ENCODE peak calls at places on chromosomes 6 and 20, in ten cellular contexts. N, Q, C, E, F, T, K, V, X and U are unnamed samples.
A peak's percentile ranks its signal among the peaks of the same experiment; 100 is the strongest.

GRCh38 chr6:154757352-154758095 is 24.3 kb downstream of the SCAF8 start:
- DNase-seq in C (no peak), T (no peak), E (no peak), V (no peak), X (no peak), K (no peak), N (no peak), F (no peak), Q (no peak), U (no peak)

GRCh38 chr20:12171927-12172581 is 254.4 kb downstream of the BTBD3 start:
- DNase-seq in C (no peak), K (no peak), N (no peak), T (peak; percentile 92), Q (no peak), F (no peak), V (no peak), X (no peak), E (no peak), U (peak; percentile 30)

GRCh38 chr20:34971038-34971872 is 15.6 kb downstream of the MYH7B start:
- DNase-seq in C (no peak), E (no peak), X (peak; percentile 48), T (no peak), K (no peak), V (no peak), F (no peak), N (no peak), Q (no peak), U (peak; percentile 28)

GRCh38 chr6:152642578-152643375 is 5.6 kb upstream of the SYNE1 start:
- DNase-seq in C (peak; percentile 73), F (peak; percentile 79), V (no peak), T (peak; percentile 20), X (no peak), E (no peak), N (peak; percentile 27), Q (peak; percentile 51), K (peak; percentile 21), U (peak; percentile 67)

GRCh38 chr6:45946887-45947286 is 68.8 kb downstream of the CLIC5 start:
- DNase-seq in E (no peak), X (no peak), C (no peak), T (peak; percentile 42), V (no peak), Q (no peak), N (no peak), F (no peak), K (no peak), U (no peak)

GRCh38 chr6:37460805-37461204 is 27.8 kb downstream of the CMTR1 start:
- DNase-seq in C (no peak), V (no peak), K (no peak), N (no peak), F (no peak), X (no peak), E (no peak), Q (no peak), T (no peak), U (no peak)

GRCh38 chr6:13924146-13924948 is 405 bp upstream of the RNF182 start:
- DNase-seq in C (peak; percentile 65), V (peak; percentile 16), X (peak; percentile 83), F (peak; percentile 76), N (peak; percentile 87), T (peak; percentile 41), K (no peak), Q (peak; percentile 38), E (no peak), U (peak; percentile 59)

GRCh38 chr6:8589941-8590676 is 154.8 kb upstream of the SLC35B3 start:
- DNase-seq in T (no peak), V (no peak), X (no peak), Q (no peak), E (no peak), C (no peak), K (no peak), F (no peak), N (no peak), U (no peak)

GRCh38 chr6:68760941-68761676 is 126.0 kb downstream of the ADGRB3 start:
- DNase-seq in X (no peak), K (no peak), T (no peak), N (no peak), V (no peak), E (no peak), Q (no peak), C (no peak), F (no peak), U (no peak)

GRCh38 chr6:168860987-168861386 is 392.7 kb downstream of the THBS2 start:
- DNase-seq in E (no peak), T (no peak), K (no peak), C (no peak), Q (no peak), N (no peak), V (no peak), F (no peak), X (no peak), U (no peak)

DNA sequence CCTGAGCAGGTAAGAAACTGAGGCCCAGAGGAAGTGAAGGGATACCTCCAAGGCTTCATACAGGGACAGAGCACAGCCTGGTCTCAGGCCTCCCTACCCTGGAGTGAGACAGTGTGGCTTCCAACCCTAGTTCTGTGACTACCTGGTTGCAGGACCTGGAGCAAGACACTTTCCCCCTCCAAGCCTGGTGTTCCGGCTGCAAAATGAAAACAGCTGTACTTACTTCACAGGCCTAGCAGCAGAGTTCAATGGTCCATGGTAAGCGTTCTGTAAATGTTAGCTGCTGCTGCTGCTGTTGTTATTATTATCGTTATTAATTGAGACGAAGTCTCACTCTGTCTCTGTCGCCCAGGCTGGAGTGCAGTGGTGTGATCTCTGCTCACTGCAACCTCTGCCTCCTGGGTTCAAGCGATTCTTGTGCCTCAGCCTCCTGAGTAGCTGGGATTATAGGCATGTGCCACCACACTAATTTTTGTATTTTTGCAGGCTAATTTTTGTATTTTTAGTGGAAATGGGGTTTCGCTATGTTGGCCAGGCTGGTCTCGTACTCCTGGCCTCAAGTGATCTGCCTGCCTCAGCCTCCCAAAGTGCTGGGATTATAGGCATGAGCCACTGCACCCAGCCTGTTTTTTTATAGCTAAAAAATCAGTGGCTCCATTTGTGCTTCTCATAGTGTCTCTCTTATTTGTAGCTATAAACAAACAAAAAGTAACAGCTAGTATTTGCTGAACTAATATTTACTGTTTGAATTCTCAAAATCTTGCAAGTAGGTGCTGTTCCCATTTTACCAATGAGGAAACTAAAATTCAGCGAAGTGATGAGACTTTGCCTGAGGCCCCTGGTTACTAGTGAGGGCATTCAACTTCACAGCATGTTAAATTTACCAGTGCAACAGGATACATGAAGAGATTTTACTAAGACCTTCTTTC is 41.9 kb downstream of the COX4I2 start:
- DNase-seq in N (no peak), F (no peak), X (peak; percentile 31), K (no peak), C (no peak), Q (no peak), V (no peak), E (no peak), T (no peak), U (no peak)
- H3K4me1 ChIP-seq in N (peaks cover 22% of the 10 kb centered on the region), F (peaks cover 94% of the 10 kb centered on the region), X (peaks cover 20% of the 10 kb centered on the region), K (peaks cover 47% of the 10 kb centered on the region), C (peaks cover 89% of the 10 kb centered on the region), Q (peaks cover 98% of the 10 kb centered on the region), V (peaks cover 53% of the 10 kb centered on the region), E (peaks cover 4% of the 10 kb centered on the region), T (peaks cover 36% of the 10 kb centered on the region), U (peaks cover 94% of the 10 kb centered on the region)

GRCh38 chr6:166907373-166907841 is 48.9 kb downstream of the RNASET2 start:
- DNase-seq in Q (no peak), X (no peak), K (no peak), C (no peak), N (no peak), T (no peak), F (no peak), V (no peak), E (no peak), U (no peak)
- H3K27ac ChIP-seq in Q (no peak overlapping the region), X (no peak overlapping the region), K (no peak overlapping the region), C (no peak overlapping the region), N (no peak overlapping the region), T (no peak overlapping the region), F (no peak overlapping the region), V (no peak overlapping the region), E (no peak overlapping the region), U (no peak overlapping the region)

GRCh38 chr6:31493875-31494694 is 3.9 kb upstream of the MICB start:
- DNase-seq in K (peak; percentile 85), T (peak; percentile 43), E (peak; percentile 89), C (peak; percentile 77), F (peak; percentile 93), N (peak; percentile 70), V (peak; percentile 70), Q (peak; percentile 84), X (peak; percentile 95), U (peak; percentile 97)

GRCh38 chr6:31495580-31495979 is 2.4 kb upstream of the MICB start:
- DNase-seq in Q (no peak), F (no peak), K (no peak), V (no peak), X (no peak), E (no peak), N (no peak), C (no peak), T (peak; percentile 42), U (no peak)

GRCh38 chr6:31498748-31499147 is 803 bp downstream of the MICB start:
- DNase-seq in C (no peak), Q (no peak), T (no peak), X (no peak), N (no peak), E (no peak), V (no peak), K (no peak), F (no peak), U (peak; percentile 86)

GRCh38 chr6:31497595-31498476 is at the start of gene MICB:
- DNase-seq in Q (peak; percentile 63), V (peak; percentile 76), X (peak; percentile 89), K (peak; percentile 77), E (peak; percentile 85), C (peak; percentile 89), F (peak; percentile 90), N (peak; percentile 62), T (peak; percentile 69), U (peak; percentile 90)
- H3K4me1 ChIP-seq in Q (peaks cover 48% of the 10 kb centered on the region), V (peaks cover 32% of the 10 kb centered on the region), X (no peaks in the 10 kb centered on the region), K (no peaks in the 10 kb centered on the region), E (peaks cover 10% of the 10 kb centered on the region), C (peaks cover 27% of the 10 kb centered on the region), F (peaks cover 17% of the 10 kb centered on the region), N (no peaks in the 10 kb centered on the region), T (peaks cover 15% of the 10 kb centered on the region), U (no peaks in the 10 kb centered on the region)

GRCh38 chr20:38217791-38218565 is 42.6 kb downstream of the KIAA1755 start:
- DNase-seq in K (no peak), C (no peak), V (no peak), T (peak; percentile 94), E (peak; percentile 17), F (peak; percentile 35), X (peak; percentile 92), N (no peak), Q (peak; percentile 43), U (peak; percentile 39)
- H3K27ac ChIP-seq in K (no peak overlapping the region), C (no peak overlapping the region), V (no peak overlapping the region), T (peak overlapping the region; percentile 97), E (no peak overlapping the region), F (no peak overlapping the region), X (no peak overlapping the region), N (no peak overlapping the region), Q (no peak overlapping the region), U (no peak overlapping the region)

DNA sequence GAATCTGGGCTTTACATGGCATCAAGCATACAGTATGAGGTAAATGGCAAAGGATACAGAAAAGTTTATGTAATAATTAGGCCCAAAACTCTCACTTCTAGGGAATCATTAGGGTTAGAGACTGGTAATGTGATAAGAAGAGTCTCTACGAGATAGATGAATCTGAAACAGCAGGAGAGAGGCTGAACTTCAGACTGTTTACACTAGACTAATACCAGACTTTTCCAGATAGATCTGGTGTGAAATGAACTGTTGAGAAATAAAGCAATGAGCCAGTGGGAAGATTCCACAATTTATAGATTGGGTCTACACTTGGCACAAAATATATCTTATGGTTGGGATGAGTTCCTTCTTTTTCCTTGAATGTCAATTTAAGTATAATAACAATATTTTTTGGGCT is 134.3 kb downstream of the MAN1A1 start:
- DNase-seq in T (no peak), F (no peak), K (no peak), X (no peak), C (no peak), Q (no peak), N (no peak), V (no peak), E (no peak), U (no peak)
- H3K4me1 ChIP-seq in T (no peaks in the 10 kb centered on the region), F (no peaks in the 10 kb centered on the region), K (no peaks in the 10 kb centered on the region), X (no peaks in the 10 kb centered on the region), C (no peaks in the 10 kb centered on the region), Q (peaks cover under 1% of the 10 kb centered on the region), N (no peaks in the 10 kb centered on the region), V (no peaks in the 10 kb centered on the region), E (no peaks in the 10 kb centered on the region), U (no peaks in the 10 kb centered on the region)